ENCODE peak calls at places on chromosomes 13 and 19, in ten cellular contexts. Y is hepatic stellate cell; I is astrocyte of the spinal cord; T is CD8-positive, alpha-beta memory T cell; V is choroid plexus epithelial cell; L is NCI-H774; F is CD4-positive, CD25-positive, alpha-beta regulatory T cell; E is stimulated activated CD4-positive, alpha-beta T cell treated with anti-CD3 and anti-CD28 coated beads, Interleukin-12 subunit alpha, Interleukin-12 subunit beta, amount 100 ng/mL, for 48 hours; K is heart right ventricle; J is activated CD8-positive, alpha-beta memory T cell treated with anti-CD3 and anti-CD28 coated beads, Interleukin-2, amount 50 U/mL, for 4 hours. R is an unnamed sample.

GRCh38 chr13:114035583-114036501 is 62.0 kb upstream of the C13orf46 start:
- DNase-seq in Y (no peak), I (peak; percentile 72), T (no peak), V (peak; percentile 65), L (no peak), F (no peak), E (no peak), K (no peak), J (no peak), R (no peak)

GRCh38 chr19:10690351-10690781 is 10.9 kb upstream of the QTRT1 start:
- DNase-seq in Y (peak; percentile 62), I (no peak), T (no peak), V (peak; percentile 90), L (no peak), F (no peak), E (no peak), K (no peak), J (no peak), R (no peak)

GRCh38 chr19:48113190-48113917 is 2.7 kb upstream of the PLA2G4C start:
- DNase-seq in Y (no peak), I (peak; percentile 24), T (no peak), V (peak; percentile 26), L (no peak), F (no peak), E (no peak), K (no peak), J (no peak), R (no peak)

GRCh38 chr19:35347171-35347929 is at the start of gene FFAR1:
- DNase-seq in Y (no peak), I (no peak), T (no peak), V (no peak), L (no peak), F (no peak), E (peak; percentile 57), K (no peak), J (no peak), R (peak; percentile 44)

GRCh38 chr19:35027009-35027408 is 3.3 kb upstream of the SCN1B start:
- DNase-seq in Y (no peak), I (no peak), T (no peak), V (no peak), L (no peak), F (no peak), E (no peak), K (no peak), J (no peak), R (no peak)

GRCh38 chr13:72839831-72840426 is 58.0 kb downstream of the PIBF1 start:
- DNase-seq in Y (peak; percentile 32), I (peak; percentile 46), T (no peak), V (peak; percentile 69), L (peak; percentile 10), F (no peak), E (peak; percentile 19), K (no peak), J (peak; percentile 26), R (peak; percentile 20)

GRCh38 chr19:9406798-9407352 is 28.5 kb downstream of the ZNF266 start:
- DNase-seq in Y (peak; percentile 83), I (peak; percentile 83), T (no peak), V (peak; percentile 91), L (peak; percentile 3), F (no peak), E (peak; percentile 37), K (peak; percentile 84), J (peak; percentile 33), R (peak; percentile 58)

GRCh38 chr19:16327501-16327900 is 2.9 kb downstream of the KLF2 start:
- DNase-seq in Y (no peak), I (no peak), T (no peak), V (no peak), L (no peak), F (no peak), E (no peak), K (no peak), J (no peak), R (no peak)

GRCh38 chr13:101660711-101661110 is 208.2 kb downstream of the ITGBL1 start:
- DNase-seq in Y (no peak), I (no peak), T (no peak), V (no peak), L (no peak), F (no peak), E (no peak), K (no peak), J (no peak), R (no peak)

GRCh38 chr13:44779085-44779484 is 203.0 kb upstream of the TSC22D1 start:
- DNase-seq in Y (no peak), I (no peak), T (no peak), V (no peak), L (no peak), F (no peak), E (no peak), K (no peak), J (no peak), R (no peak)

GRCh38 chr13:44191504-44192171 is 182.0 kb upstream of the SERP2 start:
- DNase-seq in Y (peak; percentile 31), I (peak; percentile 82), T (no peak), V (peak; percentile 93), L (peak; percentile 77), F (no peak), E (no peak), K (peak; percentile 71), J (peak; percentile 23), R (peak; percentile 23)

GRCh38 chr19:49363265-49364082 is at the start of gene DKKL1:
- DNase-seq in Y (peak; percentile 98), I (peak; percentile 99), T (peak; percentile 31), V (peak; percentile 100), L (no peak), F (peak; percentile 46), E (peak; percentile 85), K (peak; percentile 99), J (peak; percentile 59), R (peak; percentile 42)

GRCh38 chr19:623974-624373 is 9.4 kb downstream of the POLRMT start:
- DNase-seq in Y (no peak), I (peak; percentile 99), T (no peak), V (peak; percentile 98), L (no peak), F (no peak), E (no peak), K (no peak), J (no peak), R (no peak)

GRCh38 chr13:40613192-40613818 is 53.1 kb downstream of the FOXO1 start:
- DNase-seq in Y (no peak), I (no peak), T (peak; percentile 46), V (no peak), L (no peak), F (peak; percentile 39), E (no peak), K (peak; percentile 60), J (peak; percentile 43), R (peak; percentile 37)